ENCODE peak calls at places on chromosome 19, in seven cellular contexts. V is heart right ventricle, L is psoas muscle, S is neural progenitor cell, Y is ascending aorta, H is body of pancreas, O is ovary. T is an unnamed sample.

GRCh38 chr19:50569938-50570540 is 1.8 kb upstream of the LRRC4B start:
- DNase-seq in V (no peak), L (no peak), S (no peak), Y (no peak), H (no peak), O (no peak), T (no peak)

GRCh38 chr19:6479836-6480398 is 1.7 kb downstream of the DENND1C start:
- DNase-seq in V (no peak), L (no peak), S (no peak), Y (no peak), H (no peak), O (no peak), T (no peak)

GRCh38 chr19:33278403-33279269 is 23.7 kb downstream of the CEBPA start:
- DNase-seq in V (no peak), L (no peak), S (no peak), Y (no peak), H (peak; percentile 36), O (no peak), T (no peak)

GRCh38 chr19:18910801-18911436 is 8.3 kb downstream of the COPE start:
- DNase-seq in V (no peak), L (no peak), S (no peak), Y (peak; percentile 52), H (no peak), O (no peak), T (no peak)

GRCh38 chr19:35490364-35490763 is at the start of gene KRTDAP:
- DNase-seq in V (no peak), L (no peak), S (no peak), Y (no peak), H (no peak), O (no peak), T (no peak)

GRCh38 chr19:23785982-23786381 is 27.3 kb upstream of the ZNF681 start:
- DNase-seq in V (no peak), L (no peak), S (no peak), Y (no peak), H (no peak), O (no peak), T (no peak)

GRCh38 chr19:290539-291521 is at the start of gene PLPP2:
- DNase-seq in V (no peak), L (no peak), S (peak; percentile 51), Y (no peak), H (peak; percentile 85), O (no peak), T (no peak)

GRCh38 chr19:45094707-45095106 is 1.7 kb downstream of the PPP1R37 start:
- DNase-seq in V (no peak), L (no peak), S (no peak), Y (no peak), H (no peak), O (no peak), T (no peak)

GRCh38 chr19:58003153-58003828 is 671 bp upstream of the ZNF606 start:
- DNase-seq in V (no peak), L (no peak), S (no peak), Y (no peak), H (no peak), O (no peak), T (no peak)

GRCh38 chr19:17075860-17076538 is 422 bp downstream of the MYO9B start:
- DNase-seq in V (peak; percentile 49), L (peak; percentile 36), S (peak; percentile 56), Y (peak; percentile 77), H (peak; percentile 37), O (no peak), T (no peak)

GRCh38 chr19:45595814-45596213 is 6.2 kb downstream of the GPR4 start:
- DNase-seq in V (no peak), L (no peak), S (no peak), Y (no peak), H (no peak), O (no peak), T (no peak)

GRCh38 chr19:28500319-28500718 is 712.6 kb downstream of the UQCRFS1 start:
- DNase-seq in V (no peak), L (no peak), S (no peak), Y (no peak), H (no peak), O (no peak), T (no peak)

GRCh38 chr19:28501979-28502378 is 711.0 kb downstream of the UQCRFS1 start:
- DNase-seq in V (no peak), L (no peak), S (no peak), Y (no peak), H (no peak), O (no peak), T (no peak)

GRCh38 chr19:28498404-28498976 is 714.5 kb downstream of the UQCRFS1 start:
- DNase-seq in V (no peak), L (no peak), S (no peak), Y (no peak), H (no peak), O (no peak), T (no peak)

GRCh38 chr19:28502879-28503734 is 709.8 kb downstream of the UQCRFS1 start:
- DNase-seq in V (no peak), L (no peak), S (no peak), Y (no peak), H (no peak), O (no peak), T (no peak)

GRCh38 chr19:28500982-28501633 is 711.8 kb downstream of the UQCRFS1 start:
- DNase-seq in V (no peak), L (no peak), S (no peak), Y (no peak), H (no peak), O (no peak), T (no peak)
- TF ChIP-seq CTCF in V (no peak), L (no peak), S (no peak), Y (no peak), H (no peak), O (no peak), T (no peak)

GRCh38 chr19:11059511-11060358 is 29.5 kb upstream of the LDLR start:
- DNase-seq in V (no peak), L (no peak), S (no peak), Y (no peak), H (no peak), O (no peak), T (no peak)

GRCh38 chr19:11054628-11055027 is 34.6 kb upstream of the LDLR start:
- DNase-seq in V (no peak), L (no peak), S (no peak), Y (no peak), H (no peak), O (no peak), T (no peak)

GRCh38 chr19:11054200-11054599 is 35.1 kb upstream of the LDLR start:
- DNase-seq in V (no peak), L (no peak), S (no peak), Y (no peak), H (no peak), O (no peak), T (no peak)

GRCh38 chr19:11061951-11062350 is 27.3 kb upstream of the LDLR start:
- DNase-seq in V (no peak), L (no peak), S (no peak), Y (no peak), H (no peak), O (no peak), T (no peak)

DNA sequence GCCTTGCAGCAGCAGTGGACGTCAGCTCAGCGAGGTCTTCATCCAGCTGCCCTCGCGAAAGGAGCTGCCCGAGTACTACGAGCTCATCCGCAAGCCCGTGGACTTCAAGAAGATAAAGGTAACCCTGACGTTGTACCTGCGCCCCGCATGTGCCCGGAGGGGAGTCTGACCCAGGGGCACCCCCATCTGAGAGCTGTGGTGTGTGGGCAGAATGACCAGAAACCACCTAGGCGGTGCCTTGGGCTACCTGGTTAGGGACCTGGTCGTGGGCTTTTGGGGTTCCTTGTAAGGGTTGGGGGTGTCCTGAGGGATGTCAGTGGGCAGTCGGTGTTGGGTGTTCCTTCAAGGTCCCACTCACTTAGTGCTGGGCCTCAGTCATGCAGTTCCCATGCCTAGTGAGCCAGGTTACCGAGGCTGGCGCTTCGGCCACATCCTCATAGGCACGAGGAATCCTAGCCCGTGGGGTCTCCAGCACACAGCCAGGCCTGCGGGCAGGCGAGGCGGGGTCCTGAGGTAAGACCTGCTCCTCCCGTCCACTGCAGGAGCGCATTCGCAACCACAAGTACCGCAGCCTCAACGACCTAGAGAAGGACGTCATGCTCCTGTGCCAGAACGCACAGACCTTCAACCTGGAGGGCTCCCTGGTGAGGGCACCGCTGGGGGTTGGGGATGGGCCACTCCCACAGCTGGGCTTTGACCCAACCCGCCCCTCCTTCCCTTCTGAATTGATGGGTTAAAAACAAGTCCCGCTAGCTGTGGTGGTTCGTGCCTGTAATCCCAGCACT is 30.8 kb upstream of the LDLR start:
- DNase-seq in V (no peak), L (no peak), S (no peak), Y (no peak), H (no peak), O (no peak), T (no peak)
- H3K4me3 ChIP-seq in V (no peak overlapping the region), L (no peak overlapping the region), S (no peak overlapping the region), Y (no peak overlapping the region), H (no peak overlapping the region), O (no peak overlapping the region), T (no peak overlapping the region)

DNA sequence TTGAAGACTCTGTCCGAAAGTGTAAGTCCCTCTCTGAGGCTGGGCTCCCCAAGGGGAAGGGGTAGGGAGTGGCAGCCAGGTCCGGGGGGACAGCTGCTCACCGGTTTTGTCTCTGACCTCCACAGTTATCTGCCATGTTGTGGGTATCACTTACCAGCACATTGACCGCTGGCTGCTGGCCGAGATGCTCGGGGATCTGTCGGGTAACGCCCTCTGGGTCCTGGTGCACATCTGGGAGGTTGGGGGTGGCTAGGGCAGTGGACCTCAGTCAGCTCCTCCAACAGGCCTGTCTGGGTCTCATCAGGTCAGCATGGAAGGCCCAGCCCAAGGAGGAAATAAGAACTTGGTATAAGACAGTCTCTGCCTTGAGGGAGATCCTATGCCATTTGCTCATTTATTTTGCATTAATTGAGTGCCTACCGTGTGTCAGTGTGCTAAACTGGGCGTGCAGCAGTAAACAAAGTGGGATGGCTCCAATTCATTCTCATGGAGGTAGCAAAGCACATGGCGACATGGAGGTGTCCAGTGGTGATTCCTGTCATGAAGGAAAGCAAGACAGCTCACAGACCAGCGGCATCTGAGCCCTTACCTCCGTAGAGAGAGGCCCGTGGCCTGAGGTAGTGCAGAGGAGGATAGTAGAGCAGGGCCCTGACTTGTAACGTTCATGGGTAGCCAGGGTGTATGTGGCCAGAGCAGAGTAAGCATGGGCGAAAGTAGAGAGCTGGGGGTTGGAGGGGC is 13.7 kb downstream of the EIF3K start:
- DNase-seq in V (no peak), L (no peak), S (no peak), Y (no peak), H (no peak), O (no peak), T (no peak)
- H3K36me3 ChIP-seq in V (peaks cover 47% of the 10 kb centered on the region), L (peaks cover 84% of the 10 kb centered on the region), S (no peaks in the 10 kb centered on the region), Y (peaks cover 28% of the 10 kb centered on the region), H (no peaks in the 10 kb centered on the region), O (no peaks in the 10 kb centered on the region), T (peaks cover 20% of the 10 kb centered on the region)

DNA sequence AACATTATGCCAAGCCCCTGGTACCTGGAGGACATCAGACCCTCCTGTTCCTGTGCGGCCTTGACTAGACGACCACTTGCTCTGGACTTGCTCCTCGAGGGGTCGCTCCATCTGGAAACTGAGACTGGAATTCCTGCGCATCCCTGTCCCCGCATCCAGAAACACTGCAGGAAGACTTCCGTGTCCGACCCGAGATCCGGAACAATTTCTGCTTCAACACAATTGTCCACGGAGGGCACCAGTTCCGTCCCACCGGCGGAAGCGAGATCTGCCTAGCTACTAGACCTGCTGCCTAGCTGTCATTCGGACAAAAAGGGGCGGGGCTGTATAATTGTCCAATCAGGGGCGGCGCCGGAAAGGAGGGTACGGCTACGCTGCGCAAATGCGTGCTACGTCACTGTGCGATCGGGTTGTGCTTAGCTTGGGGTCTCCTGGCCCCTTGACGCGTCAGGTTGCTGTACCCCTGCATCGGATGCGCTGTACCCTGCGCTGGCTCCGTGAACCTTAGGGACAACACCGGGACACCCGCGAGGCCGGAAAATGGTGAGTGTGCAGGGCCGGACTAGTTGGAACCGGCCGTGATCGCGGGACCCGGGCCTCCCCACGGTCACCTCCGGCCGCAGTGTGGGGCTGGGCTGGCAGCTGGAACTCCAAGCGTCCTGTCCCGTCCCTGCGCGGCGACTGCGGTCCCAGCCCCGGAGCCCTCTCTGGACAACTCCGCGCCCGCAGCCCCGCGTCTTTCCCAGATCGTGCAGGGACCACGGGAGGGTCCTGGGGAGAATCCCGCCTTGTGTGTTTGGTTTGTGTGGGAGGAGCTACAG is at the start of the genes ZNF490 and ZNF791:
- DNase-seq in V (peak; percentile 95), L (peak; percentile 97), S (peak; percentile 99), Y (peak; percentile 99), H (peak; percentile 99), O (peak; percentile 97), T (peak; percentile 85)
- TF ChIP-seq CTCF in V (no peak), L (no peak), S (peak; percentile 51), Y (no peak), H (no peak), O (no peak), T (peak; percentile 10)